ENCODE peak calls at places on chromosomes 12 and 14, in six cellular contexts. One of them, this sample, is unnamed.

GRCh38 chr14:52052289-52052943 is 16.4 kb downstream of the NID2 start:
- DNase-seq in HCT116: no peak
- DNase-seq in PC-3: no peak
- DNase-seq in MM.1S: no peak
- DNase-seq in Karpas-422: no peak
- DNase-seq in SK-N-SH: no peak
- DNase-seq in this sample: peak; percentile 95

GRCh38 chr14:103517626-103518415 is 4.8 kb downstream of the CKB start:
- DNase-seq in HCT116: no peak
- DNase-seq in PC-3: no peak
- DNase-seq in MM.1S: no peak
- DNase-seq in Karpas-422: no peak
- DNase-seq in SK-N-SH: peak; percentile 57
- DNase-seq in this sample: peak; percentile 41

GRCh38 chr12:62813031-62813829 is 121.7 kb downstream of the PPM1H start:
- DNase-seq in HCT116: peak; percentile 45
- DNase-seq in PC-3: no peak
- DNase-seq in MM.1S: peak; percentile 65
- DNase-seq in Karpas-422: peak; percentile 77
- DNase-seq in SK-N-SH: peak; percentile 63
- DNase-seq in this sample: peak; percentile 88

GRCh38 chr14:75303415-75303814 is 24.8 kb downstream of the FOS start:
- DNase-seq in HCT116: peak; percentile 60
- DNase-seq in PC-3: peak; percentile 78
- DNase-seq in MM.1S: peak; percentile 48
- DNase-seq in Karpas-422: peak; percentile 92
- DNase-seq in SK-N-SH: peak; percentile 69
- DNase-seq in this sample: peak; percentile 83

GRCh38 chr14:35879654-35880249 is 53.6 kb downstream of the BRMS1L start:
- DNase-seq in HCT116: peak; percentile 18
- DNase-seq in PC-3: peak; percentile 60
- DNase-seq in MM.1S: no peak
- DNase-seq in Karpas-422: peak; percentile 85
- DNase-seq in SK-N-SH: peak; percentile 39
- DNase-seq in this sample: peak; percentile 50

GRCh38 chr12:89181271-89181920 is 170.9 kb downstream of the DUSP6 start:
- DNase-seq in HCT116: no peak
- DNase-seq in PC-3: peak; percentile 88
- DNase-seq in MM.1S: no peak
- DNase-seq in Karpas-422: no peak
- DNase-seq in SK-N-SH: no peak
- DNase-seq in this sample: peak; percentile 85

GRCh38 chr14:102930138-102930752 is 7.8 kb downstream of the AMN start:
- DNase-seq in HCT116: no peak
- DNase-seq in PC-3: no peak
- DNase-seq in MM.1S: no peak
- DNase-seq in Karpas-422: no peak
- DNase-seq in SK-N-SH: peak; percentile 83
- DNase-seq in this sample: peak; percentile 49

GRCh38 chr12:131598717-131599116 is 112.2 kb upstream of the SFSWAP start:
- DNase-seq in HCT116: no peak
- DNase-seq in PC-3: no peak
- DNase-seq in MM.1S: no peak
- DNase-seq in Karpas-422: no peak
- DNase-seq in SK-N-SH: no peak
- DNase-seq in this sample: no peak

GRCh38 chr14:93008381-93008780 is 85.4 kb downstream of the CHGA start:
- DNase-seq in HCT116: no peak
- DNase-seq in PC-3: peak; percentile 45
- DNase-seq in MM.1S: no peak
- DNase-seq in Karpas-422: no peak
- DNase-seq in SK-N-SH: peak; percentile 82
- DNase-seq in this sample: peak; percentile 77

GRCh38 chr12:68750506-68750905 is 4.5 kb downstream of the SLC35E3 start:
- DNase-seq in HCT116: no peak
- DNase-seq in PC-3: no peak
- DNase-seq in MM.1S: no peak
- DNase-seq in Karpas-422: no peak
- DNase-seq in SK-N-SH: no peak
- DNase-seq in this sample: no peak

GRCh38 chr12:74449872-74450271 is 87.8 kb upstream of the ATXN7L3B start:
- DNase-seq in HCT116: peak; percentile 21
- DNase-seq in PC-3: peak; percentile 60
- DNase-seq in MM.1S: no peak
- DNase-seq in Karpas-422: no peak
- DNase-seq in SK-N-SH: no peak
- DNase-seq in this sample: no peak

GRCh38 chr12:49415426-49416040 is 48.3 kb downstream of the SPATS2 start:
- DNase-seq in HCT116: no peak
- DNase-seq in PC-3: no peak
- DNase-seq in MM.1S: no peak
- DNase-seq in Karpas-422: no peak
- DNase-seq in SK-N-SH: no peak
- DNase-seq in this sample: no peak

GRCh38 chr14:63677891-63678379 is 36.3 kb upstream of the WDR89 start:
- DNase-seq in HCT116: no peak
- DNase-seq in PC-3: peak; percentile 96
- DNase-seq in MM.1S: no peak
- DNase-seq in Karpas-422: no peak
- DNase-seq in SK-N-SH: no peak
- DNase-seq in this sample: peak; percentile 63

DNA sequence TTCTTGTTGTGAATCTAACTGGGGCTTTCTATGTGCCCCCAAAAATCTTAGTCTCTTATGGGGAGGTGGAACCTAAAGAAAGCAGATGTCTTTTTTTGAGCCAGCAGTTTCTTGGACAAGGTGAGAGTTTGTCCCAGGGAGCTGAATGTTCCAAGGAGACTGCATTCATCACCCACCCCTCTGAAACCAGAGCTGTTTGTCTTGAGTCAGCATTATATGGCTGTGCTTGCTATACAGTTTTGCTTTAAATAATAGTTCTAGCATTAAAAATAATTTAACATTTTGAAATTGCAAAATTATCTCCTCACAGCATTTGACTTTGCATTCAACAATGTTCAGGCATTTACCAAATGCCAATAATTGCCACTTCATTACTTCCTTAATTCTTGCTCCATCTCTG is 813.3 kb downstream of the BCL11B start:
- DNase-seq in HCT116: no peak
- DNase-seq in PC-3: no peak
- DNase-seq in MM.1S: no peak
- DNase-seq in Karpas-422: no peak
- DNase-seq in SK-N-SH: no peak
- DNase-seq in this sample: no peak
- H3K9me2 ChIP-seq in HCT116: no peaks in the 10 kb centered on the region
- H3K9me2 ChIP-seq in PC-3: no peaks in the 10 kb centered on the region
- H3K9me2 ChIP-seq in MM.1S: no peaks in the 10 kb centered on the region
- H3K9me2 ChIP-seq in Karpas-422: no peaks in the 10 kb centered on the region
- H3K9me2 ChIP-seq in SK-N-SH: no peaks in the 10 kb centered on the region
- H3K9me2 ChIP-seq in this sample: no peaks in the 10 kb centered on the region

GRCh38 chr12:19263666-19264065 is 134.1 kb downstream of the PLEKHA5 start:
- DNase-seq in HCT116: no peak
- DNase-seq in PC-3: no peak
- DNase-seq in MM.1S: no peak
- DNase-seq in Karpas-422: no peak
- DNase-seq in SK-N-SH: no peak
- DNase-seq in this sample: no peak
- H3K9ac ChIP-seq in HCT116: no peak overlapping the region
- H3K9ac ChIP-seq in PC-3: no peak overlapping the region
- H3K9ac ChIP-seq in MM.1S: no peak overlapping the region
- H3K9ac ChIP-seq in Karpas-422: no peak overlapping the region
- H3K9ac ChIP-seq in SK-N-SH: no peak overlapping the region
- H3K9ac ChIP-seq in this sample: no peak overlapping the region

DNA sequence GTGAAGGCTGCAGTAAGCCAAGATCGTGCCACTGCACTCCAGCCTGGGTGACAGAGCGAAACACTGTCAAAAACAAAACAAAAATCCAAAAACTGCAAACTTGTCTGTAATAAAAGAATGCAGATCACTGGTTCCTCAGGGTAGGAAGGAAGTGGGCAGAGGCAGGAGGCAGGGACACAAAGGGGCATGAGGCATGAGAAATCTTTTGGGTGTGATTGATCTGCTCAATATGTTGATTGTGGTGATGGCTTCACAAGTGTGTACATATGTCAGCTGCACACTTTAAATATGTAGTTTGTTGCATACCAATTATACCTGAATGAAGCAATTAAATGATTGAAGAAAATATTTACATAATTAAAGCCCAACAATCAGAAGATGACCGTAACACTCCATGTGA is 117.6 kb downstream of the CMAS start:
- DNase-seq in HCT116: no peak
- DNase-seq in PC-3: no peak
- DNase-seq in MM.1S: no peak
- DNase-seq in Karpas-422: no peak
- DNase-seq in SK-N-SH: no peak
- DNase-seq in this sample: no peak
- H3K4me1 ChIP-seq in HCT116: no peaks in the 10 kb centered on the region
- H3K4me1 ChIP-seq in PC-3: no peaks in the 10 kb centered on the region
- H3K4me1 ChIP-seq in MM.1S: no peaks in the 10 kb centered on the region
- H3K4me1 ChIP-seq in Karpas-422: peaks cover 56% of the 10 kb centered on the region
- H3K4me1 ChIP-seq in SK-N-SH: no peaks in the 10 kb centered on the region
- H3K4me1 ChIP-seq in this sample: no peaks in the 10 kb centered on the region

DNA sequence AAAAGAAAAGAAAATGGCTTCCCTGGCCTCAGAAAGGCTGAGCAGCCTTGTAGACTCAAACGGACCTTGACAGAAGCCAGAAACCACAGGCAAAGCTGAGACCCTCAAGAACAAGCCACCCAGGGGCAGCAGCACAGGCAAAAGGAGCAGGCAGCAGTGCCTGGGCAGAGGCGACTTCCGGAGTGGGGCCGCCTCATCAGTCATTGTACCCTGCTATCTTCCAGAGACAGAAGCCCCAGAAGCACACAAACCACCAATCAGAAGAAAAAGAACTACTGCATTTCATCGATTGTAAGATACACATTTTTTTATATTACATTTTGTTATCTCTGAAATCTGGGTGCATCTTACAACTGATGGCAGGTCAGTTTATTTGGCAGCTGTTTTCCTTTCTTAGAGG is 58.2 kb upstream of the ZFP36L1 start:
- DNase-seq in HCT116: no peak
- DNase-seq in PC-3: no peak
- DNase-seq in MM.1S: no peak
- DNase-seq in Karpas-422: no peak
- DNase-seq in SK-N-SH: no peak
- DNase-seq in this sample: no peak
- H3K9me2 ChIP-seq in HCT116: no peaks in the 10 kb centered on the region
- H3K9me2 ChIP-seq in PC-3: no peaks in the 10 kb centered on the region
- H3K9me2 ChIP-seq in MM.1S: no peaks in the 10 kb centered on the region
- H3K9me2 ChIP-seq in Karpas-422: no peaks in the 10 kb centered on the region
- H3K9me2 ChIP-seq in SK-N-SH: no peaks in the 10 kb centered on the region
- H3K9me2 ChIP-seq in this sample: no peaks in the 10 kb centered on the region

GRCh38 chr12:46365951-46366379 is 6.6 kb downstream of the SLC38A2 start:
- DNase-seq in HCT116: no peak
- DNase-seq in PC-3: peak; percentile 53
- DNase-seq in MM.1S: no peak
- DNase-seq in Karpas-422: no peak
- DNase-seq in SK-N-SH: no peak
- DNase-seq in this sample: no peak

GRCh38 chr12:46362895-46363581 is 9.5 kb downstream of the SLC38A2 start:
- DNase-seq in HCT116: no peak
- DNase-seq in PC-3: no peak
- DNase-seq in MM.1S: no peak
- DNase-seq in Karpas-422: no peak
- DNase-seq in SK-N-SH: no peak
- DNase-seq in this sample: peak; percentile 78

GRCh38 chr12:46363582-46364299 is 8.8 kb downstream of the SLC38A2 start:
- DNase-seq in HCT116: no peak
- DNase-seq in PC-3: no peak
- DNase-seq in MM.1S: no peak
- DNase-seq in Karpas-422: no peak
- DNase-seq in SK-N-SH: no peak
- DNase-seq in this sample: no peak

GRCh38 chr12:46364777-46365580 is 7.6 kb downstream of the SLC38A2 start:
- DNase-seq in HCT116: no peak
- DNase-seq in PC-3: peak; percentile 89
- DNase-seq in MM.1S: no peak
- DNase-seq in Karpas-422: no peak
- DNase-seq in SK-N-SH: no peak
- DNase-seq in this sample: peak; percentile 87

DNA sequence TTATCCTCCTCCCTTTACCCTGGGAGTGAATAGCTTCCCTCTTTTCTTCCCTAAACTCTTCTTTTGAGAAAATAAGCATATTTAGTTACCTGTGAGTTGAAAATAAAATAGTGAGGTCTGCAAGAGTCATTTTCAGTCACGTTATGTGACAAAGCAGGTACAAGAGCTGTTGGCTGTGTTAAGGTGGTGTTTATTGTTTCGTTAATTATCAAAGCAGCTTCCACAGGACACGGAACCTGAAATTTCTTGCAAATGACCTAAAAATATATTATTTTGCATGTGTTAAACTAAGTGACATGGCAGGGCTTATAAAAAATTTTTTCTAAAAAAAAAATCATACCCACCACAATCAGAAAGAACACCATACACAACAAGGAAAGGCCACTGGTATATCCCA is 8.3 kb downstream of the SLC38A2 start:
- DNase-seq in HCT116: no peak
- DNase-seq in PC-3: no peak
- DNase-seq in MM.1S: no peak
- DNase-seq in Karpas-422: no peak
- DNase-seq in SK-N-SH: no peak
- DNase-seq in this sample: no peak
- H3K9ac ChIP-seq in HCT116: no peak overlapping the region
- H3K9ac ChIP-seq in PC-3: no peak overlapping the region
- H3K9ac ChIP-seq in MM.1S: no peak overlapping the region
- H3K9ac ChIP-seq in Karpas-422: no peak overlapping the region
- H3K9ac ChIP-seq in SK-N-SH: peak overlapping the region; percentile 21
- H3K9ac ChIP-seq in this sample: peak overlapping the region; percentile 98

DNA sequence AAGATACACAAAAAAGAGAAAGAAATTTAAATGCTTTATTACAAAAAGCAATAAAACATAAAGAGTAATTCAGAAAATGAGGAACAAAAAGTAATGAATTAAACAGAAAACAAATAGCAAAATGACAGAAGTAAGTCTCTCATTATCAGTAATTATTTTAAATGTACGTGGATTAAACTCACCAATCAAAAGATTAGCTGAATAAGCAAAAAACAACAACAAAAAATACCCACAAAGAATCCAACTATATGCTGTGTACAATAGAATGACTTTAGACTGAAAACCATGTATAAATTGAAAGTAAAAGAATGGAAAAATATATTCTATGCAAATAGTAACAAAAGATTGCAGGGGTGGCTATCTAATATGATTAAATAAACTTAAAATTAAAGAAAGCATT is 1006.8 kb downstream of the SLC16A7 start:
- DNase-seq in HCT116: no peak
- DNase-seq in PC-3: no peak
- DNase-seq in MM.1S: no peak
- DNase-seq in Karpas-422: no peak
- DNase-seq in SK-N-SH: no peak
- DNase-seq in this sample: no peak
- H3K4me1 ChIP-seq in HCT116: no peaks in the 10 kb centered on the region
- H3K4me1 ChIP-seq in PC-3: no peaks in the 10 kb centered on the region
- H3K4me1 ChIP-seq in MM.1S: no peaks in the 10 kb centered on the region
- H3K4me1 ChIP-seq in Karpas-422: no peaks in the 10 kb centered on the region
- H3K4me1 ChIP-seq in SK-N-SH: no peaks in the 10 kb centered on the region
- H3K4me1 ChIP-seq in this sample: no peaks in the 10 kb centered on the region